ENCODE peak calls at places on chromosome 20, in nine cellular contexts. O is germinal center; J is tibial nerve; H is CD4-positive, alpha-beta memory T cell; X is AG08396; R is NCI-H2171; N is cardiac muscle cell; A is HS-5; U is GM04503. Z is an unnamed sample.

GRCh38 chr20:43572891-43573290 is 14.1 kb downstream of the SGK2 start:
- DNase-seq in O (no peak), H (no peak), U (no peak), A (no peak), J (no peak), X (no peak), N (no peak), R (no peak), Z (no peak)

GRCh38 chr20:52031574-52032303 is 159.8 kb downstream of the ZFP64 start:
- DNase-seq in H (peak), J (no peak), N (peak), U (peak), A (peak), O (no peak), X (peak), R (no peak), Z (no peak)

GRCh38 chr20:48638546-48638945 is 189.3 kb downstream of the PREX1 start:
- DNase-seq in U (no peak), A (peak), X (no peak), H (no peak), N (peak), R (no peak), J (no peak), O (no peak), Z (no peak)

GRCh38 chr20:63232235-63233060 is 3.3 kb upstream of the BIRC7 start:
- DNase-seq in U (peak), A (peak), J (no peak), N (peak), O (no peak), R (no peak), H (peak), X (peak), Z (no peak)

GRCh38 chr20:6692566-6693168 is 74.8 kb upstream of the BMP2 start:
- DNase-seq in A (no peak), X (no peak), U (no peak), O (no peak), J (no peak), H (no peak), R (no peak), N (no peak), Z (no peak)

GRCh38 chr20:23050847-23051627 is 1.6 kb upstream of the THBD start:
- DNase-seq in O (no peak), N (peak), U (no peak), X (peak), H (no peak), J (peak), R (no peak), A (no peak), Z (no peak)

GRCh38 chr20:35598899-35599775 is 16.5 kb upstream of the SPAG4 start:
- DNase-seq in H (no peak), J (no peak), N (no peak), A (no peak), O (no peak), X (no peak), R (no peak), U (no peak), Z (no peak)

GRCh38 chr20:32971703-32972161 is 32.5 kb downstream of the SUN5 start:
- DNase-seq in X (no peak), H (peak), A (no peak), J (no peak), O (no peak), N (no peak), R (peak), U (no peak), Z (no peak)

GRCh38 chr20:32249030-32249738 is 28.3 kb upstream of the KIF3B start:
- DNase-seq in X (no peak), R (no peak), A (no peak), N (no peak), O (peak), H (peak), U (no peak), J (no peak), Z (no peak)

GRCh38 chr20:35773154-35773751 is 1.4 kb downstream of the PHF20 start:
- DNase-seq in R (no peak), U (no peak), N (peak), X (peak), O (no peak), H (peak), A (no peak), J (peak), Z (no peak)

GRCh38 chr20:56720620-56721213 is 91.6 kb downstream of the TFAP2C start:
- DNase-seq in N (no peak), J (no peak), O (no peak), U (no peak), R (no peak), H (no peak), A (no peak), X (no peak), Z (no peak)

GRCh38 chr20:58449703-58450138 is 60.7 kb downstream of the VAPB start:
- DNase-seq in R (no peak), X (no peak), U (no peak), A (no peak), H (no peak), J (no peak), N (no peak), O (no peak), Z (no peak)

GRCh38 chr20:40945754-40946451 is 82.7 kb upstream of the TOP1 start:
- DNase-seq in H (no peak), O (peak), X (peak), R (no peak), A (no peak), N (peak), J (peak), U (no peak), Z (no peak)

GRCh38 chr20:42046686-42047085 is 428.5 kb upstream of the CHD6 start:
- DNase-seq in A (no peak), N (no peak), O (no peak), R (no peak), J (no peak), U (no peak), X (no peak), H (no peak), Z (no peak)

GRCh38 chr20:25532015-25532751 is 53.1 kb downstream of the NINL start:
- DNase-seq in U (no peak), J (no peak), O (no peak), R (no peak), N (no peak), X (no peak), A (no peak), H (no peak), Z (no peak)

GRCh38 chr20:43695571-43695970 is 28.7 kb downstream of the MYBL2 start:
- DNase-seq in X (no peak), N (no peak), R (no peak), H (no peak), J (no peak), A (no peak), U (no peak), O (no peak), Z (no peak)

GRCh38 chr20:55172310-55173002 is 697.1 kb downstream of the DOK5 start:
- DNase-seq in H (no peak), A (no peak), U (no peak), X (no peak), J (no peak), O (no peak), R (no peak), N (no peak), Z (no peak)

GRCh38 chr20:23161968-23162696 is 76.0 kb upstream of the CD93 start:
- DNase-seq in J (peak), X (no peak), U (no peak), O (no peak), H (no peak), R (peak), A (no peak), N (peak), Z (peak)

GRCh38 chr20:44911264-44911921 is 1.5 kb downstream of the PABPC1L start:
- DNase-seq in R (no peak), U (no peak), H (no peak), X (peak), O (peak), J (peak), N (peak), A (no peak), Z (no peak)